ENCODE peak calls at places on chromosome 2, in four cellular contexts. E is NAMALWA; N is ovary; F is stimulated activated CD8-positive, alpha-beta memory T cell treated with anti-CD3 and anti-CD28 coated beads, Interleukin-12 subunit alpha, Interleukin-12 subunit beta, amount 100 ng/mL, for 1 hour. S is an unnamed sample.

GRCh38 chr2:208363485-208363884 is 43.1 kb upstream of the PTH2R start:
- DNase-seq in E (no peak), F (no peak), N (no peak), S (no peak)

GRCh38 chr2:86223682-86224560 is 24.7 kb downstream of the MRPL35 start:
- DNase-seq in E (no peak), F (no peak), N (no peak), S (no peak)

GRCh38 chr2:135985826-135986393 is 484 bp upstream of the DARS1 start:
- DNase-seq in F (peak; percentile 46), E (peak; percentile 87), N (no peak), S (peak; percentile 91)

GRCh38 chr2:211468881-211469280 is 912.5 kb downstream of the CPS1 start:
- DNase-seq in F (no peak), E (no peak), N (no peak), S (no peak)

GRCh38 chr2:69180227-69180626 is 167.2 kb downstream of the ANTXR1 start:
- DNase-seq in N (no peak), E (no peak), F (no peak), S (no peak)

GRCh38 chr2:241110607-241111442 is 8.7 kb upstream of the MTERF4 start:
- DNase-seq in F (no peak), E (peak; percentile 9), N (no peak), S (no peak)

GRCh38 chr2:16125614-16126125 is 185.3 kb downstream of the MYCN start:
- DNase-seq in F (no peak), E (no peak), N (no peak), S (no peak)

GRCh38 chr2:14903709-14904374 is 271.3 kb downstream of the LRATD1 start:
- DNase-seq in N (no peak), F (no peak), E (peak; percentile 86), S (peak; percentile 82)

GRCh38 chr2:140929866-140930265 is 1201.0 kb downstream of the LRP1B start:
- DNase-seq in N (no peak), F (no peak), E (no peak), S (no peak)

GRCh38 chr2:64594563-64594989 is 59.1 kb downstream of the SERTAD2 start:
- DNase-seq in E (no peak), N (no peak), F (no peak), S (no peak)